ENCODE peak calls at places on chromosomes 1 and 21, in four cellular contexts. A is activated CD4-positive, alpha-beta T cell treated with anti-CD3 and anti-CD28 coated beads, Interleukin-2, amount 50 U/mL, for 48 hours; F is stimulated activated CD4-positive, alpha-beta T cell treated with anti-CD3 and anti-CD28 coated beads, Interleukin-1b, Interleukin-23, amount 100 ng/mL, for 4 hours; C is IMR-90. O is an unnamed sample.

GRCh38 chr1:245953876-245954660 is 553.0 kb downstream of the SMYD3 start:
- DNase-seq in A (no peak), C (no peak), F (no peak), O (no peak)

GRCh38 chr1:153903841-153904455 is 18.8 kb downstream of the GATAD2B start:
- DNase-seq in A (no peak), F (no peak), C (no peak), O (no peak)

GRCh38 chr1:182229907-182230522 is 161.6 kb downstream of the GLUL start:
- DNase-seq in F (no peak), A (no peak), C (no peak), O (no peak)

GRCh38 chr1:90715334-90715733 is 1.8 kb downstream of the BARHL2 start:
- DNase-seq in A (no peak), C (no peak), F (no peak), O (no peak)

GRCh38 chr1:25621876-25622275 is 5.3 kb downstream of the MAN1C1 start:
- DNase-seq in A (no peak), F (no peak), C (no peak), O (no peak)

GRCh38 chr1:87927391-87928073 is 598.9 kb downstream of the LMO4 start:
- DNase-seq in A (no peak), F (no peak), C (no peak), O (no peak)

GRCh38 chr21:14236180-14236579 is 20.2 kb downstream of the RBM11 start:
- DNase-seq in F (no peak), C (no peak), A (no peak), O (no peak)

GRCh38 chr1:193569696-193570269 is 383.4 kb upstream of the B3GALT2 start:
- DNase-seq in C (peak; percentile 91), A (no peak), F (no peak), O (no peak)

O was measured in heart right ventricle.